ENCODE peak calls at places on chromosomes 11 and 22, in five cellular contexts. K is DMS 273 treated with DMSO at 0.1 percent for 48 hours; M is T-helper 2 cell; G is stimulated activated CD8-positive, alpha-beta memory T cell treated with anti-CD3 and anti-CD28 coated beads, Interleukin-12 subunit alpha, Interleukin-12 subunit beta, amount 100 ng/mL, for 1 hour; T is AG04450. F is an unnamed sample.

GRCh38 chr22:26564181-26564580 is 25.8 kb downstream of the TPST2 start:
- DNase-seq in K (no peak), T (no peak), G (no peak), M (no peak), F (no peak)

GRCh38 chr11:78645226-78646202 is 70.8 kb upstream of the NARS2 start:
- DNase-seq in M (no peak), G (peak; percentile 36), T (peak; percentile 48), K (no peak), F (peak; percentile 43)

GRCh38 chr11:47071871-47072270 is 104.8 kb downstream of the ARFGAP2 start:
- DNase-seq in K (no peak), G (no peak), T (no peak), M (no peak), F (no peak)

GRCh38 chr22:20952544-20953341 is 14.3 kb upstream of the AIFM3 start:
- DNase-seq in M (no peak), K (no peak), G (no peak), T (no peak), F (no peak)

GRCh38 chr22:22953796-22954195 is 66.2 kb downstream of the IGLL5 start:
- DNase-seq in M (no peak), G (no peak), K (no peak), T (no peak), F (no peak)

GRCh38 chr11:102120437-102120935 is 10.2 kb downstream of the YAP1 start:
- DNase-seq in K (no peak), T (no peak), G (no peak), M (no peak), F (no peak)

GRCh38 chr22:43743131-43743530 is 69.0 kb downstream of the EFCAB6 start:
- DNase-seq in T (no peak), K (no peak), M (no peak), G (no peak), F (peak; percentile 42)

GRCh38 chr11:129251067-129251466 is 58.9 kb upstream of the ARHGAP32 start:
- DNase-seq in K (no peak), M (no peak), T (no peak), G (no peak), F (no peak)

GRCh38 chr11:28981331-28981865 is 873.2 kb downstream of the METTL15 start:
- DNase-seq in T (no peak), M (no peak), G (no peak), K (no peak), F (no peak)

GRCh38 chr11:76237914-76238313 is 31.6 kb upstream of the WNT11 start:
- DNase-seq in K (no peak), M (no peak), G (no peak), T (no peak), F (no peak)

GRCh38 chr22:45154383-45154782 is 9.3 kb upstream of the NUP50 start:
- DNase-seq in T (no peak), M (no peak), G (no peak), K (no peak), F (no peak)

GRCh38 chr11:126149759-126150236 is 61.7 kb downstream of the RPUSD4 start:
- DNase-seq in M (no peak), K (no peak), G (no peak), T (no peak), F (peak; percentile 30)

GRCh38 chr11:82732734-82733443 is 775 bp downstream of the FAM181B start:
- DNase-seq in T (no peak), M (no peak), G (no peak), K (no peak), F (peak; percentile 53)

GRCh38 chr11:3043315-3043871 is 13.8 kb downstream of the CARS1 start:
- DNase-seq in G (no peak), T (no peak), K (no peak), M (no peak), F (no peak)

GRCh38 chr22:50217543-50218152 is 16.8 kb downstream of the SELENOO start:
- DNase-seq in M (no peak), K (no peak), T (no peak), G (no peak), F (no peak)

GRCh38 chr22:41516462-41516861 is 27.8 kb downstream of the POLR3H start:
- DNase-seq in M (no peak), G (no peak), T (no peak), K (no peak), F (no peak)

GRCh38 chr11:130141561-130142341 is 17.8 kb upstream of the ST14 start:
- DNase-seq in T (no peak), M (no peak), G (no peak), K (no peak), F (no peak)

F was measured in NCI-H446.